ENCODE peak calls at places on chromosomes 4 and X, in nine cellular contexts. O is cardiac muscle cell, Q is fibroblast of mammary gland, D is left lung, K is PC-3, X is mammary epithelial cell, N is dorsolateral prefrontal cortex, B is Caco-2, I is lower lobe of right lung. Z is an unnamed sample.

GRCh38 chr4:77819409-77819835 is 254 bp upstream of the CNOT6L start:
- DNase-seq in O (peak; percentile 27), Q (no peak), D (peak; percentile 97), K (no peak), X (no peak), N (peak; percentile 73), B (no peak), I (no peak), Z (peak; percentile 34)

GRCh38 chr4:122758033-122758432 is 25.5 kb downstream of the BBS12 start:
- DNase-seq in O (peak; percentile 58), Q (peak; percentile 57), D (no peak), K (peak; percentile 61), X (no peak), N (no peak), B (no peak), I (no peak), Z (peak; percentile 35)

GRCh38 chrX:7062276-7062675 is 85.2 kb upstream of the STS start:
- DNase-seq in O (peak; percentile 2), Q (peak; percentile 35), D (no peak), K (no peak), X (no peak), N (no peak), B (no peak), I (no peak), Z (no peak)

GRCh38 chr4:121070696-121071639 is 1.4 kb downstream of the NDNF start:
- DNase-seq in O (peak; percentile 44), Q (peak; percentile 47), D (peak; percentile 81), K (no peak), X (no peak), N (no peak), B (peak; percentile 66), I (peak; percentile 71), Z (peak; percentile 31)

GRCh38 chrX:45472968-45473367 is 272.3 kb upstream of the DIPK2B start:
- DNase-seq in O (peak; percentile 5), Q (peak; percentile 83), D (no peak), K (peak; percentile 88), X (peak; percentile 70), N (no peak), B (no peak), I (no peak), Z (no peak)

GRCh38 chr4:87270144-87270543 is 49.7 kb upstream of the KLHL8 start:
- DNase-seq in O (peak; percentile 75), Q (peak; percentile 59), D (no peak), K (peak; percentile 57), X (peak; percentile 26), N (no peak), B (no peak), I (no peak), Z (peak; percentile 67)

GRCh38 chr4:129377131-129377845 is 281.3 kb downstream of the C4orf33 start:
- DNase-seq in O (no peak), Q (no peak), D (no peak), K (peak; percentile 3), X (peak; percentile 45), N (no peak), B (no peak), I (no peak), Z (peak; percentile 77)

GRCh38 chr4:109921384-109921808 is 8.7 kb downstream of the EGF start:
- DNase-seq in O (peak; percentile 57), Q (peak; percentile 74), D (no peak), K (peak; percentile 84), X (peak; percentile 80), N (no peak), B (no peak), I (no peak), Z (peak; percentile 91)

GRCh38 chr4:13544556-13545393 is 467 bp upstream of the NKX3-2 start:
- DNase-seq in O (peak; percentile 72), Q (peak; percentile 50), D (peak; percentile 86), K (peak; percentile 68), X (peak; percentile 70), N (no peak), B (peak; percentile 93), I (peak; percentile 76), Z (peak; percentile 83)

DNA sequence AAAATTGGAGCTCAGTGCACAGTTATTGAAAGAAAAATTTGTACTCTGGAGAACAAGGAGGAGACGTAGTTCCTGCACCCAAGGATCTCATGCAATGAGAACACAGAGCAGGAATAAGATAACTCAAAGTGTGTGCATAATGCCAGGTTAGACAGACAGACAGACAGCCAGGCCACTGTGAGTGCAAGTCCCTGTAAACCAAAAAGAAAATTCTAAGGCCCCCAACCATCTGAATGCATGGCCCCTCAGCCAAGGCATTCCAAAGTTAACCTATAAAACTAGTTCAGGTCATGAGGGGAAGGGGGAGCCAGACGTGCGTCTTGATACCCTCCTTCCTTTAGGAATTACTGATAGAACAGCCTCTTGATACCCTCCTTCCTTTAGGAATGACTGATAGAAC is 94.5 kb upstream of the ENPP6 start:
- DNase-seq in O (no peak), Q (no peak), D (no peak), K (no peak), X (no peak), N (no peak), B (no peak), I (no peak), Z (no peak)
- H3K4me3 ChIP-seq in O (no peak overlapping the region), Q (no peak overlapping the region), D (no peak overlapping the region), K (no peak overlapping the region), X (no peak overlapping the region), N (no peak overlapping the region), B (no peak overlapping the region), I (no peak overlapping the region), Z (no peak overlapping the region)

DNA sequence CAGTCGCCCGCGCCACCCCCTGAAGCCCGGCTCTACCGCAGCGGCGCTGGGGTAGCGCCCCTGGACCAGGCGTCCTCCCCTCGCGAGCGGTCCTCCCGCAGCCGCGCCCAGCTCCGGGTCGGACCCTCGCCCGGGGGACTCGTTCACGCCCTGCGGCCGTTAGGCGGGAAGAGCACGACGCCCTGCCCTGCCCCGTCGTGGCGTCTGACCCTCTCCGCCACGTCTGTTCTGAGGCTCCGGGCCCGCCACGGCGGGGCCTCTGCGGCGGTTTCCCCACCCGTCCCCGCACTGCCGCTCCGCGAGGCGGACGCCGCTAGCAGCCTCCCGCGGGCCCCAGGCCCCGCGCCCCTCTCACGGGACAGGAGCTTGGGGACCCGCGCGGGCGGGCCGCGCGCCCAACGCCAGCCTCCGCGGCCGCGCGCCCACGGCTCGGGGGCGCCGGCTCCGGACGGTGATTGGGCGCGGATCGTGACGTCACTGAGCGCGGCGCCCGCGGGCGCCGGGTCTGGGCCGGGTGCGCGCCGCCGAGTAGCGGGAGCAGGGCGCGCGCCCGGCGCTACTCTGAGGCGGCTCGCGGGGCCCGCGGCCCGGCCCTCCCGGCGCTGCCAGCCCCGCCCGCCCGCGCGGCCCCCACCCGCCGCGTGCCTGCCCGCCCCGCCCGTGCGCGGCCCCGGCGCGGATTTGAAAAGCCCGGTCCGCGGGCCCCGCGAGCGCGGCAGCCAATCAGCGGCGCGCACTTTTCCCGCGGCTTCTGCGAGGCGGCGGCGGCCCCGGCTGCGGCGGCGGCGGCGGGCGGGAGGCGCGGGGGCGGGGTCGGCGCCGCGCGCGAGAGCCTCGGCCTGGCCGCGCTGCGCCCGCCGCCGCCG is at the start of gene NSD2:
- DNase-seq in O (peak; percentile 93), Q (peak; percentile 80), D (peak; percentile 96), K (peak; percentile 86), X (peak; percentile 83), N (peak; percentile 88), B (peak; percentile 87), I (peak; percentile 93), Z (peak; percentile 92)
- TF ChIP-seq CTCF in O (no peak), Q (no peak), D (no peak), K (no peak), X (no peak), N (no peak), B (no peak), I (no peak), Z (no peak)

GRCh38 chr4:47526281-47526680 is 41.2 kb downstream of the ATP10D start:
- DNase-seq in O (peak; percentile 29), Q (peak; percentile 25), D (no peak), K (no peak), X (no peak), N (no peak), B (no peak), I (no peak), Z (peak; percentile 43)

GRCh38 chr4:47530801-47531200 is 45.7 kb downstream of the ATP10D start:
- DNase-seq in O (no peak), Q (no peak), D (no peak), K (no peak), X (no peak), N (no peak), B (no peak), I (no peak), Z (no peak)

GRCh38 chr4:47528651-47529050 is 43.6 kb downstream of the ATP10D start:
- DNase-seq in O (peak; percentile 68), Q (peak; percentile 83), D (no peak), K (no peak), X (peak; percentile 78), N (no peak), B (no peak), I (no peak), Z (peak; percentile 73)

GRCh38 chr4:47519239-47519883 is 34.3 kb downstream of the ATP10D start:
- DNase-seq in O (no peak), Q (no peak), D (no peak), K (no peak), X (peak; percentile 73), N (no peak), B (no peak), I (no peak), Z (no peak)

GRCh38 chr4:47525154-47525819 is 40.2 kb downstream of the ATP10D start:
- DNase-seq in O (peak; percentile 94), Q (peak; percentile 94), D (no peak), K (peak; percentile 71), X (peak; percentile 79), N (no peak), B (no peak), I (no peak), Z (peak; percentile 88)
- H3K4me3 ChIP-seq in O (no peak overlapping the region), Q (no peak overlapping the region), D (no peak overlapping the region), K (no peak overlapping the region), X (no peak overlapping the region), N (no peak overlapping the region), B (no peak overlapping the region), I (no peak overlapping the region), Z (no peak overlapping the region)

DNA sequence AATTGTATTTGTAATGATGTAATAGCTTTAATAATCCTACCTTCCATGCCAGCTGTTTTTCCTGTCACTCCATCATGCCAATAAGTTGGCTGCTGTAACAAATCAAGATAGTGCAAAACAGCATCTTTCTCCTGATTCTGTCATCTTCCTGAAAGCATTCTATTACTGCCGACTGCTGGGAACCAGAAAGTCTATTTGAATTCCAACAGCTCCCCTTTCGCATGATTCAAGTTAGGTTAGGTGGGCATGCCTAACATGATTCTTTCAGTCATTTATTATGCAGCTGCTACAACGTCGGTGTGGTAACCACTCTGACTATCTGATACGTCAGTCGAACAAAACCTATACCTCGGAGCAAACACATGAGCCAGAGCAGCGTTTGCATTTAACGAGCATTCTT is 127.9 kb upstream of the DMD start:
- DNase-seq in O (peak; percentile 0), Q (peak; percentile 15), D (no peak), K (peak; percentile 1), X (peak; percentile 43), N (no peak), B (no peak), I (no peak), Z (peak; percentile 38)
- TF ChIP-seq CTCF in O (no peak), Q (no peak), D (no peak), K (no peak), X (no peak), N (peak; percentile 20), B (no peak), I (no peak), Z (no peak)

GRCh38 chr4:185532327-185532726 is 3.0 kb downstream of the PDLIM3 start:
- DNase-seq in O (peak; percentile 89), Q (no peak), D (no peak), K (no peak), X (no peak), N (no peak), B (no peak), I (no peak), Z (no peak)
- H3K4me3 ChIP-seq in O (no peak overlapping the region), Q (no peak overlapping the region), D (no peak overlapping the region), K (no peak overlapping the region), X (no peak overlapping the region), N (no peak overlapping the region), B (no peak overlapping the region), I (no peak overlapping the region), Z (no peak overlapping the region)